ENCODE peak calls at places on chromosomes 7 and 10, in eight cellular contexts. F is SK-N-SH, J is K562, O is spleen, R is HCT116, U is esophagus muscularis mucosa, A is HepG2, M is suprapubic skin. B is an unnamed sample.

GRCh38 chr7:17507717-17508116 is 209.3 kb downstream of the AHR start:
- DNase-seq in F (no peak), J (no peak), O (no peak), R (no peak), U (no peak), A (peak; percentile 86), M (no peak), B (no peak)

GRCh38 chr7:39459606-39460090 is 106.6 kb upstream of the YAE1 start:
- DNase-seq in F (peak; percentile 15), J (no peak), O (no peak), R (no peak), U (no peak), A (no peak), M (no peak), B (no peak)

GRCh38 chr7:75931676-75932075 is 16.7 kb downstream of the POR start:
- DNase-seq in F (no peak), J (no peak), O (no peak), R (no peak), U (no peak), A (no peak), M (no peak), B (no peak)

GRCh38 chr10:69360485-69361302 is 56.0 kb downstream of the TACR2 start:
- DNase-seq in F (no peak), J (no peak), O (no peak), R (no peak), U (no peak), A (no peak), M (no peak), B (no peak)

GRCh38 chr10:6141296-6142151 is 52.7 kb downstream of the RBM17 start:
- DNase-seq in F (peak; percentile 45), J (peak; percentile 46), O (no peak), R (no peak), U (no peak), A (no peak), M (peak; percentile 86), B (no peak)

GRCh38 chr7:47333959-47334358 is 248.0 kb downstream of the TNS3 start:
- DNase-seq in F (no peak), J (no peak), O (peak; percentile 19), R (no peak), U (no peak), A (no peak), M (peak; percentile 20), B (no peak)

GRCh38 chr10:75599875-75600648 is 168.6 kb downstream of the LRMDA start:
- DNase-seq in F (no peak), J (no peak), O (no peak), R (no peak), U (no peak), A (peak; percentile 67), M (no peak), B (peak; percentile 74)

GRCh38 chr7:96321041-96321669 is 743 bp downstream of the SLC25A13 start:
- DNase-seq in F (peak; percentile 87), J (peak; percentile 86), O (peak; percentile 95), R (peak; percentile 77), U (peak; percentile 96), A (peak; percentile 88), M (peak; percentile 93), B (peak; percentile 92)

GRCh38 chr7:129438839-129439640 is 4.8 kb downstream of the STRIP2 start:
- DNase-seq in F (no peak), J (peak; percentile 84), O (no peak), R (peak; percentile 56), U (no peak), A (peak; percentile 6), M (no peak), B (no peak)

GRCh38 chr7:108660465-108660864 is 90.8 kb downstream of the DNAJB9 start:
- DNase-seq in F (peak; percentile 79), J (peak; percentile 58), O (no peak), R (peak; percentile 21), U (no peak), A (no peak), M (no peak), B (peak; percentile 61)

GRCh38 chr10:95558593-95559320 is 2.4 kb downstream of the SORBS1 start:
- DNase-seq in F (no peak), J (no peak), O (no peak), R (no peak), U (no peak), A (no peak), M (peak; percentile 16), B (no peak)

GRCh38 chr7:158948376-158948775 is 92.0 kb downstream of the DYNC2I1 start:
- DNase-seq in F (no peak), J (no peak), O (no peak), R (no peak), U (no peak), A (no peak), M (no peak), B (no peak)

GRCh38 chr10:119253433-119254174 is 46.2 kb downstream of the GRK5 start:
- DNase-seq in F (peak; percentile 44), J (no peak), O (peak; percentile 65), R (peak; percentile 97), U (no peak), A (peak; percentile 92), M (peak; percentile 84), B (peak; percentile 25)

GRCh38 chr7:39294022-39294421 is 272.2 kb upstream of the YAE1 start:
- DNase-seq in F (no peak), J (no peak), O (no peak), R (no peak), U (peak; percentile 39), A (no peak), M (no peak), B (no peak)

GRCh38 chr7:47576031-47576908 is 5.6 kb downstream of the TNS3 start:
- DNase-seq in F (peak; percentile 90), J (no peak), O (no peak), R (peak; percentile 51), U (no peak), A (peak; percentile 95), M (no peak), B (no peak)

GRCh38 chr7:28179081-28180030 is 1.2 kb downstream of the JAZF1 start:
- DNase-seq in F (peak; percentile 96), J (peak; percentile 81), O (peak; percentile 97), R (no peak), U (no peak), A (no peak), M (peak; percentile 88), B (peak; percentile 76)

GRCh38 chr10:124012066-124012465 is 81.3 kb downstream of the CHST15 start:
- DNase-seq in F (no peak), J (no peak), O (peak; percentile 22), R (no peak), U (no peak), A (no peak), M (no peak), B (no peak)

GRCh38 chr7:50792342-50793114 is 9.8 kb upstream of the GRB10 start:
- DNase-seq in F (peak; percentile 58), J (peak; percentile 82), O (peak; percentile 81), R (no peak), U (no peak), A (no peak), M (no peak), B (peak; percentile 67)

GRCh38 chr7:81339946-81340345 is 421.1 kb upstream of the SEMA3C start:
- DNase-seq in F (no peak), J (no peak), O (no peak), R (no peak), U (no peak), A (no peak), M (no peak), B (no peak)

GRCh38 chr7:11935905-11936304 is 103.9 kb upstream of the THSD7A start:
- DNase-seq in F (no peak), J (no peak), O (no peak), R (peak; percentile 1), U (no peak), A (no peak), M (no peak), B (no peak)

GRCh38 chr10:6124666-6125065 is 35.8 kb downstream of the RBM17 start:
- DNase-seq in F (no peak), J (no peak), O (no peak), R (no peak), U (no peak), A (no peak), M (no peak), B (no peak)

DNA sequence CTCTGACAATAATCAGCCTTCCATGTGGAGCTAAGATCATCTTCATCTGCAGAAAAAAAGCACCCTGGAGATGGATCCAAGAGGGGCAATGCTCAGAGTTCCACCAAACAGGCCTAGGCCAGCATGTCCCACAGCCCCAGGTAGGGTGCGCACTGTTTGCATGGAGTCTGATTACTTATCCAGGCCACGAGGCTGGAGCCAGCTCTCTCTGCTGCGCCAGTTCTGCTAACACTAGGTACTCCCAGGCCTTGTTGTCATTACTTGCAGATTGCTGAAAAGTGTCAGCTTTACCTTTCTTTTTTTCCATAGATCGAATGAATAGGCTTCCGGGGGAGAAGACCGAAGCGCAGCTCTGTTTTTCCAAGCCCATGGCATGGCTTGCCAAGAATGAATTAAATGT is 285.7 kb downstream of the BMPER start:
- DNase-seq in F (no peak), J (no peak), O (no peak), R (no peak), U (no peak), A (no peak), M (no peak), B (no peak)
- TF ChIP-seq POLR2AphosphoS5 in F (no peak), J (no peak), O (no peak), R (no peak), U (no peak), A (no peak), M (no peak), B (no peak)

GRCh38 chr7:155591055-155591750 is 44.8 kb upstream of the CNPY1 start:
- DNase-seq in F (no peak), J (peak; percentile 50), O (no peak), R (no peak), U (no peak), A (no peak), M (peak; percentile 58), B (no peak)
- TF ChIP-seq POLR2AphosphoS5 in F (no peak), J (no peak), O (no peak), R (no peak), U (no peak), A (no peak), M (no peak), B (no peak)

DNA sequence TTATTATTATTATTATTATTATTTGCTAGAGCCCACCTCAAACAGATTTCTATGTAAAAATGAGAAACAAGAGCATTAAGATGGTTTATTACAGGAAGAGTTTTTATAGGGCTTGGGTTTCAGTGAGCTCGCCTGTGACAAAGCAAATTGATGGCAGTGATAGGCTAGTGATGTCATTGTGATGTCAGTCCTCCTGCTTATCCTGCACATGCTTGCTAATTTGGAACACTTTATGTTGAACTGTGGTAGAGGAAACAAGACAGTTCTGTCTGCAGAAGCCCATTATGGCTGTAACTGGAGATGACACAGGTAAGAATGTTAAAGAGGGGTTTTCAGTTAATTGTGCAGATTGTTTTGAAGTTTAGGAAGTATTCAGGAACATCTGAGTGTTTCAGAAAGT is 68.3 kb downstream of the CREM start:
- DNase-seq in F (peak; percentile 33), J (peak; percentile 38), O (no peak), R (peak; percentile 18), U (no peak), A (no peak), M (no peak), B (no peak)
- TF ChIP-seq POLR2AphosphoS5 in F (no peak), J (no peak), O (no peak), R (no peak), U (no peak), A (no peak), M (no peak), B (no peak)

DNA sequence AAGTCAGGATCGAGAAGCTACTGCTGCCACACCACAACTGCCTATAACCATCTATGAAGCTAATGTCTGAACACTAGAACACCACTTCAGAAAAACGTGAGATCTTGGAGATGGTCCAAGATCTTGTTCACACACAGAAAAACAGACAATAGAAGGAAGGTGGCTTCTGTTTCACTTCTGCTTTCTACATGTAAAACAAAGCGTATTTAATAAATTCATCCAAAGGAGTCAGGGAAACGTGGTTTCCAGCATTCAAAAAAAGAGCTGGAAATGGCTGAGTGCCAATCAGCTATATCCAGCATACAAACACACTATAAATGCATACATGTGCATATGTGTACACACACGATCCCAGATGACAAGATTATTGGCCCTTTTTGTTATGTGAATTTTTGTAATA is 70.2 kb upstream of the CCDC71L start:
- DNase-seq in F (no peak), J (no peak), O (no peak), R (no peak), U (no peak), A (no peak), M (no peak), B (no peak)
- TF ChIP-seq POLR2AphosphoS5 in F (no peak), J (no peak), O (no peak), R (no peak), U (no peak), A (no peak), M (no peak), B (no peak)